ENCODE peak calls at places on chromosome 19, in eight cellular contexts. One of them, this sample, is unnamed.
A peak's percentile ranks its signal among the peaks of the same experiment; 100 is the strongest.

GRCh38 chr19:40799558-40800338 is 757 bp downstream of the EGLN2 start:
- DNase-seq in body of pancreas: no peak
- DNase-seq in testis: no peak
- DNase-seq in thyroid gland: peak; percentile 52
- DNase-seq in breast epithelium: no peak
- DNase-seq in uterus: no peak
- DNase-seq in heart left ventricle: peak; percentile 86
- DNase-seq in vagina: no peak
- DNase-seq in this sample: no peak

GRCh38 chr19:30449673-30450072 is 77.5 kb downstream of the ZNF536 start:
- DNase-seq in uterus: no peak
- DNase-seq in breast epithelium: no peak
- DNase-seq in heart left ventricle: no peak
- DNase-seq in vagina: no peak
- DNase-seq in testis: no peak
- DNase-seq in body of pancreas: no peak
- DNase-seq in thyroid gland: peak; percentile 13
- DNase-seq in this sample: no peak

GRCh38 chr19:12953456-12954149 is 3.4 kb downstream of the GADD45GIP1 start:
- DNase-seq in uterus: no peak
- DNase-seq in breast epithelium: no peak
- DNase-seq in vagina: no peak
- DNase-seq in thyroid gland: no peak
- DNase-seq in body of pancreas: no peak
- DNase-seq in testis: no peak
- DNase-seq in heart left ventricle: no peak
- DNase-seq in this sample: no peak

GRCh38 chr19:40348961-40349507 is 539 bp downstream of the PLD3 start:
- DNase-seq in thyroid gland: no peak
- DNase-seq in heart left ventricle: no peak
- DNase-seq in breast epithelium: peak; percentile 47
- DNase-seq in vagina: no peak
- DNase-seq in testis: no peak
- DNase-seq in body of pancreas: peak; percentile 13
- DNase-seq in uterus: no peak
- DNase-seq in this sample: no peak

GRCh38 chr19:40803857-40804782 is 5.1 kb downstream of the EGLN2 start:
- DNase-seq in thyroid gland: peak; percentile 90
- DNase-seq in vagina: no peak
- DNase-seq in body of pancreas: peak; percentile 85
- DNase-seq in testis: no peak
- DNase-seq in heart left ventricle: peak; percentile 70
- DNase-seq in uterus: no peak
- DNase-seq in breast epithelium: no peak
- DNase-seq in this sample: no peak

GRCh38 chr19:29851769-29852521 is 40.2 kb downstream of the CCNE1 start:
- DNase-seq in heart left ventricle: no peak
- DNase-seq in breast epithelium: no peak
- DNase-seq in body of pancreas: no peak
- DNase-seq in thyroid gland: no peak
- DNase-seq in vagina: no peak
- DNase-seq in uterus: no peak
- DNase-seq in testis: no peak
- DNase-seq in this sample: no peak

GRCh38 chr19:10864538-10864899 is 6.8 kb upstream of the CARM1 start:
- DNase-seq in uterus: peak; percentile 85
- DNase-seq in testis: peak; percentile 89
- DNase-seq in thyroid gland: peak; percentile 81
- DNase-seq in body of pancreas: peak; percentile 91
- DNase-seq in heart left ventricle: peak; percentile 83
- DNase-seq in vagina: no peak
- DNase-seq in breast epithelium: peak; percentile 64
- DNase-seq in this sample: peak; percentile 82

GRCh38 chr19:13002389-13002898 is 7.2 kb downstream of the NFIX start:
- DNase-seq in heart left ventricle: peak; percentile 39
- DNase-seq in body of pancreas: peak; percentile 31
- DNase-seq in vagina: no peak
- DNase-seq in testis: no peak
- DNase-seq in uterus: no peak
- DNase-seq in breast epithelium: peak; percentile 75
- DNase-seq in thyroid gland: peak; percentile 64
- DNase-seq in this sample: no peak

GRCh38 chr19:36152061-36152885 is at the start of gene COX7A1:
- DNase-seq in testis: peak; percentile 77
- DNase-seq in breast epithelium: peak; percentile 67
- DNase-seq in heart left ventricle: peak; percentile 88
- DNase-seq in body of pancreas: peak; percentile 62
- DNase-seq in vagina: no peak
- DNase-seq in thyroid gland: peak; percentile 68
- DNase-seq in uterus: peak; percentile 71
- DNase-seq in this sample: peak; percentile 95

GRCh38 chr19:46635920-46636761 is at the start of gene GNG8:
- DNase-seq in testis: no peak
- DNase-seq in thyroid gland: no peak
- DNase-seq in heart left ventricle: no peak
- DNase-seq in uterus: no peak
- DNase-seq in vagina: no peak
- DNase-seq in body of pancreas: no peak
- DNase-seq in breast epithelium: no peak
- DNase-seq in this sample: no peak

GRCh38 chr19:19747357-19748220 is 14.7 kb upstream of the ZNF14 start:
- DNase-seq in heart left ventricle: no peak
- DNase-seq in breast epithelium: no peak
- DNase-seq in vagina: no peak
- DNase-seq in body of pancreas: no peak
- DNase-seq in uterus: no peak
- DNase-seq in testis: no peak
- DNase-seq in thyroid gland: no peak
- DNase-seq in this sample: no peak

GRCh38 chr19:30659638-30660037 is 287.5 kb downstream of the ZNF536 start:
- DNase-seq in breast epithelium: no peak
- DNase-seq in body of pancreas: no peak
- DNase-seq in vagina: no peak
- DNase-seq in thyroid gland: no peak
- DNase-seq in testis: no peak
- DNase-seq in uterus: no peak
- DNase-seq in heart left ventricle: no peak
- DNase-seq in this sample: no peak

GRCh38 chr19:35098413-35099049 is 17.1 kb upstream of the FXYD3 start:
- DNase-seq in heart left ventricle: no peak
- DNase-seq in breast epithelium: peak; percentile 50
- DNase-seq in testis: no peak
- DNase-seq in uterus: no peak
- DNase-seq in body of pancreas: peak; percentile 95
- DNase-seq in vagina: no peak
- DNase-seq in thyroid gland: peak; percentile 20
- DNase-seq in this sample: no peak
- H3K4me3 ChIP-seq in heart left ventricle: no peak overlapping the region
- H3K4me3 ChIP-seq in breast epithelium: no peak overlapping the region
- H3K4me3 ChIP-seq in testis: no peak overlapping the region
- H3K4me3 ChIP-seq in uterus: no peak overlapping the region
- H3K4me3 ChIP-seq in body of pancreas: no peak overlapping the region
- H3K4me3 ChIP-seq in vagina: no peak overlapping the region
- H3K4me3 ChIP-seq in thyroid gland: no peak overlapping the region
- H3K4me3 ChIP-seq in this sample: no peak overlapping the region

GRCh38 chr19:55433292-55433691 is 9.8 kb downstream of the SHISA7 start:
- DNase-seq in testis: no peak
- DNase-seq in thyroid gland: no peak
- DNase-seq in heart left ventricle: no peak
- DNase-seq in body of pancreas: no peak
- DNase-seq in uterus: no peak
- DNase-seq in vagina: no peak
- DNase-seq in breast epithelium: no peak
- DNase-seq in this sample: no peak

GRCh38 chr19:55435020-55435419 is 8.1 kb downstream of the SHISA7 start:
- DNase-seq in uterus: no peak
- DNase-seq in body of pancreas: no peak
- DNase-seq in vagina: no peak
- DNase-seq in thyroid gland: no peak
- DNase-seq in testis: no peak
- DNase-seq in heart left ventricle: no peak
- DNase-seq in breast epithelium: no peak
- DNase-seq in this sample: no peak

GRCh38 chr19:55432355-55432959 is 10.6 kb downstream of the SHISA7 start:
- DNase-seq in body of pancreas: no peak
- DNase-seq in thyroid gland: no peak
- DNase-seq in vagina: no peak
- DNase-seq in uterus: no peak
- DNase-seq in testis: no peak
- DNase-seq in heart left ventricle: no peak
- DNase-seq in breast epithelium: no peak
- DNase-seq in this sample: no peak

GRCh38 chr19:55434356-55434755 is 8.7 kb downstream of the SHISA7 start:
- DNase-seq in testis: no peak
- DNase-seq in breast epithelium: no peak
- DNase-seq in thyroid gland: no peak
- DNase-seq in uterus: no peak
- DNase-seq in body of pancreas: no peak
- DNase-seq in vagina: no peak
- DNase-seq in heart left ventricle: no peak
- DNase-seq in this sample: no peak

GRCh38 chr19:55431183-55431582 is 11.9 kb downstream of the SHISA7 start:
- DNase-seq in testis: no peak
- DNase-seq in thyroid gland: no peak
- DNase-seq in heart left ventricle: no peak
- DNase-seq in body of pancreas: no peak
- DNase-seq in vagina: no peak
- DNase-seq in uterus: no peak
- DNase-seq in breast epithelium: no peak
- DNase-seq in this sample: no peak
- TF ChIP-seq POLR2A in testis: no peak
- TF ChIP-seq POLR2A in thyroid gland: no peak
- TF ChIP-seq POLR2A in heart left ventricle: no peak
- TF ChIP-seq POLR2A in body of pancreas: no peak
- TF ChIP-seq POLR2A in vagina: no peak
- TF ChIP-seq POLR2A in uterus: no peak
- TF ChIP-seq POLR2A in breast epithelium: no peak
- TF ChIP-seq POLR2A in this sample: no peak

GRCh38 chr19:862529-863304 is 3.3 kb downstream of the CFD start:
- DNase-seq in thyroid gland: peak; percentile 47
- DNase-seq in uterus: peak; percentile 62
- DNase-seq in body of pancreas: peak; percentile 71
- DNase-seq in breast epithelium: peak; percentile 67
- DNase-seq in heart left ventricle: peak; percentile 46
- DNase-seq in testis: peak; percentile 79
- DNase-seq in vagina: no peak
- DNase-seq in this sample: peak; percentile 94

GRCh38 chr19:861756-862528 is 2.5 kb downstream of the CFD start:
- DNase-seq in thyroid gland: no peak
- DNase-seq in testis: peak; percentile 68
- DNase-seq in heart left ventricle: no peak
- DNase-seq in body of pancreas: peak; percentile 51
- DNase-seq in vagina: no peak
- DNase-seq in breast epithelium: no peak
- DNase-seq in uterus: no peak
- DNase-seq in this sample: no peak

GRCh38 chr19:858868-859843 is at the start of gene CFD:
- DNase-seq in uterus: no peak
- DNase-seq in thyroid gland: no peak
- DNase-seq in heart left ventricle: peak; percentile 60
- DNase-seq in testis: peak; percentile 58
- DNase-seq in breast epithelium: no peak
- DNase-seq in body of pancreas: no peak
- DNase-seq in vagina: no peak
- DNase-seq in this sample: peak; percentile 73

GRCh38 chr19:861099-861755 is 1.8 kb downstream of the CFD start:
- DNase-seq in vagina: no peak
- DNase-seq in breast epithelium: no peak
- DNase-seq in testis: no peak
- DNase-seq in body of pancreas: no peak
- DNase-seq in uterus: no peak
- DNase-seq in thyroid gland: no peak
- DNase-seq in heart left ventricle: no peak
- DNase-seq in this sample: no peak

DNA sequence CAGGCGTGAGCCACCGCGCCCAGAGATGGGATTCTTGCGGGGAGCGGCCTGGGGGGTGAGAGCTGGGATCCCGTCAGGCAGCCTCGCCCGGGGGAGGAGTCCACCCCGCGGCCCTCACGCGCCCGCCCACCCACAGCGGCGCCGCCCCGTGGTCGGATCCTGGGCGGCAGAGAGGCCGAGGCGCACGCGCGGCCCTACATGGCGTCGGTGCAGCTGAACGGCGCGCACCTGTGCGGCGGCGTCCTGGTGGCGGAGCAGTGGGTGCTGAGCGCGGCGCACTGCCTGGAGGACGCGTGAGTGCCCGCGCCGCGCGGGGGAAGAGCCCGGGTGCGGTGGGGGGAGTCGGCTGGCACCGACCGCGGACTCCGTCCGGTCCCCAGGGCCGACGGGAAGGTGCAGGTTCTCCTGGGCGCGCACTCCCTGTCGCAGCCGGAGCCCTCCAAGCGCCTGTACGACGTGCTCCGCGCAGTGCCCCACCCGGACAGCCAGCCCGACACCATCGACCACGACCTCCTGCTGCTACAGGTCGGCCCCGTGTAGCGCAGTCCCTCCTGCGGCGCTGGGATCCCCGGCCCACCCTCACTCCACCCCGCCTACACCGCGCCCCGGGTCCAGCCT is 1.1 kb downstream of the CFD start:
- DNase-seq in uterus: no peak
- DNase-seq in testis: peak; percentile 69
- DNase-seq in breast epithelium: peak; percentile 60
- DNase-seq in heart left ventricle: no peak
- DNase-seq in vagina: no peak
- DNase-seq in body of pancreas: peak; percentile 67
- DNase-seq in thyroid gland: peak; percentile 70
- DNase-seq in this sample: peak; percentile 77
- H3K4me3 ChIP-seq in uterus: peak overlapping the region; percentile 7
- H3K4me3 ChIP-seq in testis: peak overlapping the region; percentile 37
- H3K4me3 ChIP-seq in breast epithelium: peak overlapping the region; percentile 52
- H3K4me3 ChIP-seq in heart left ventricle: peak overlapping the region; percentile 54
- H3K4me3 ChIP-seq in vagina: peak overlapping the region; percentile 59
- H3K4me3 ChIP-seq in body of pancreas: peak overlapping the region; percentile 9
- H3K4me3 ChIP-seq in thyroid gland: no peak overlapping the region
- H3K4me3 ChIP-seq in this sample: no peak overlapping the region

DNA sequence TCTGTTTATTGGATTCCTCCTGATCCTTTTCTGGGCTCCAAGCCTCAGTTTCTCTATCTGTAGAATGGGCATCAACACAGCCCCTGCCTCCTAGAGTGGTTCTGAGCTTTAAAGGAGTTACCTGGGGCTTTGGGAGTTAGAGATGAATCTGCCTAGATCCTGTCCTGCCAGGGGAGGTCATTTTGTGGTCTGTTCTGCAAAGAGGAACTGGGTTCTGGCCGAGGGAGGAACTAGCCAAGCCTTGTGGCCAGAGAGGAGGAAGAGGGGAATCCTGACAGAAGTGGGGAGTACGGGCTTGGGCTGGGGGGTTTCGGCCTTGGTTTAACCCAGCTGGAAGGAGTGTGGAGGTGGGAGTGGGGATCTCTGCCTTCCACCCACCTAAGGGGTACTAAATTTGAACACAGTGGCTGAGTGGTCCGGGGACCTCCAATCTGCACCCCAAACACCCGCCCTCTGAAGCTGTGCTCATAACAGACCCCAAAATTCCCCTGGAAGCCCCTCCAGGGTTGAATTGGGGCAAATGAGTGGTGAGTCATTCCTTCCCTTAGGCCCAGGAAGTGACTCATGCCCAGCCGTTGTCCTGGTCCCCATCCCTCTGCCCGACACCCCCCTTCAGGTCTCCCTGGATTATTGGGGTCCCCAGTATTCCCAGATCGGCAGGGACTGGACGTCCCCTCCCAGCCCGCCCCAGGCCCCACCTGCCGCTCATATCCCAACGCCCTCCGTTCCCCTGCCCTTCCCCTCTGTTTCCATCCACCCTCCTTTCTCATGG is 2.8 kb downstream of the ADGRE5 start:
- DNase-seq in breast epithelium: no peak
- DNase-seq in thyroid gland: no peak
- DNase-seq in heart left ventricle: peak; percentile 41
- DNase-seq in body of pancreas: no peak
- DNase-seq in testis: no peak
- DNase-seq in uterus: peak; percentile 53
- DNase-seq in vagina: no peak
- DNase-seq in this sample: no peak
- TF ChIP-seq POLR2A in breast epithelium: no peak
- TF ChIP-seq POLR2A in thyroid gland: no peak
- TF ChIP-seq POLR2A in heart left ventricle: no peak
- TF ChIP-seq POLR2A in body of pancreas: no peak
- TF ChIP-seq POLR2A in testis: no peak
- TF ChIP-seq POLR2A in uterus: no peak
- TF ChIP-seq POLR2A in vagina: no peak
- TF ChIP-seq POLR2A in this sample: no peak

This sample was measured in lower leg skin.